ENCODE peak calls at places on chromosomes 2 and 18, in five cellular contexts. One of them, this sample, is unnamed.

GRCh38 chr2:97844311-97844859 is 131.0 kb downstream of the ZAP70 start:
- DNase-seq in HS-5: no peak
- DNase-seq in stimulated activated CD4-positive, alpha-beta T cell treated with anti-CD3 and anti-CD28 coated beads, Interleukin-1b, Interleukin-23, amount 100 ng/mL, for 48 hours: no peak
- DNase-seq in chondrocyte: no peak
- DNase-seq in anterior cingulate cortex: no peak
- DNase-seq in this sample: no peak

GRCh38 chr2:85181093-85181685 is 48.0 kb downstream of the TCF7L1 start:
- DNase-seq in chondrocyte: peak
- DNase-seq in HS-5: no peak
- DNase-seq in anterior cingulate cortex: no peak
- DNase-seq in stimulated activated CD4-positive, alpha-beta T cell treated with anti-CD3 and anti-CD28 coated beads, Interleukin-1b, Interleukin-23, amount 100 ng/mL, for 48 hours: no peak
- DNase-seq in this sample: no peak

GRCh38 chr2:239193925-239194687 is 206.7 kb downstream of the HDAC4 start:
- DNase-seq in chondrocyte: peak
- DNase-seq in HS-5: no peak
- DNase-seq in anterior cingulate cortex: no peak
- DNase-seq in stimulated activated CD4-positive, alpha-beta T cell treated with anti-CD3 and anti-CD28 coated beads, Interleukin-1b, Interleukin-23, amount 100 ng/mL, for 48 hours: no peak
- DNase-seq in this sample: no peak

GRCh38 chr2:33924770-33925169 is 325.7 kb upstream of the FAM98A start:
- DNase-seq in HS-5: no peak
- DNase-seq in stimulated activated CD4-positive, alpha-beta T cell treated with anti-CD3 and anti-CD28 coated beads, Interleukin-1b, Interleukin-23, amount 100 ng/mL, for 48 hours: no peak
- DNase-seq in chondrocyte: no peak
- DNase-seq in anterior cingulate cortex: no peak
- DNase-seq in this sample: no peak

GRCh38 chr18:77622009-77622692 is 372.5 kb downstream of the GALR1 start:
- DNase-seq in anterior cingulate cortex: no peak
- DNase-seq in HS-5: no peak
- DNase-seq in stimulated activated CD4-positive, alpha-beta T cell treated with anti-CD3 and anti-CD28 coated beads, Interleukin-1b, Interleukin-23, amount 100 ng/mL, for 48 hours: peak
- DNase-seq in chondrocyte: no peak
- DNase-seq in this sample: no peak

GRCh38 chr2:7707723-7708122 is 790.5 kb downstream of the RNF144A start:
- DNase-seq in anterior cingulate cortex: no peak
- DNase-seq in HS-5: peak
- DNase-seq in stimulated activated CD4-positive, alpha-beta T cell treated with anti-CD3 and anti-CD28 coated beads, Interleukin-1b, Interleukin-23, amount 100 ng/mL, for 48 hours: no peak
- DNase-seq in chondrocyte: no peak
- DNase-seq in this sample: no peak

GRCh38 chr2:166365239-166365638 is 10.5 kb downstream of the SCN9A start:
- DNase-seq in stimulated activated CD4-positive, alpha-beta T cell treated with anti-CD3 and anti-CD28 coated beads, Interleukin-1b, Interleukin-23, amount 100 ng/mL, for 48 hours: no peak
- DNase-seq in chondrocyte: no peak
- DNase-seq in HS-5: no peak
- DNase-seq in anterior cingulate cortex: no peak
- DNase-seq in this sample: no peak

GRCh38 chr18:48052291-48052840 is 121.9 kb upstream of the SMAD2 start:
- DNase-seq in stimulated activated CD4-positive, alpha-beta T cell treated with anti-CD3 and anti-CD28 coated beads, Interleukin-1b, Interleukin-23, amount 100 ng/mL, for 48 hours: no peak
- DNase-seq in anterior cingulate cortex: no peak
- DNase-seq in HS-5: no peak
- DNase-seq in chondrocyte: no peak
- DNase-seq in this sample: no peak

GRCh38 chr2:114119846-114120348 is 230.0 kb downstream of the ACTR3 start:
- DNase-seq in stimulated activated CD4-positive, alpha-beta T cell treated with anti-CD3 and anti-CD28 coated beads, Interleukin-1b, Interleukin-23, amount 100 ng/mL, for 48 hours: no peak
- DNase-seq in chondrocyte: no peak
- DNase-seq in anterior cingulate cortex: peak
- DNase-seq in HS-5: no peak
- DNase-seq in this sample: no peak

GRCh38 chr2:67626656-67627055 is 229.5 kb downstream of the ETAA1 start:
- DNase-seq in stimulated activated CD4-positive, alpha-beta T cell treated with anti-CD3 and anti-CD28 coated beads, Interleukin-1b, Interleukin-23, amount 100 ng/mL, for 48 hours: no peak
- DNase-seq in chondrocyte: no peak
- DNase-seq in anterior cingulate cortex: no peak
- DNase-seq in HS-5: peak
- DNase-seq in this sample: no peak

GRCh38 chr2:207772081-207772843 is 2.6 kb upstream of the FZD5 start:
- DNase-seq in chondrocyte: no peak
- DNase-seq in stimulated activated CD4-positive, alpha-beta T cell treated with anti-CD3 and anti-CD28 coated beads, Interleukin-1b, Interleukin-23, amount 100 ng/mL, for 48 hours: peak
- DNase-seq in anterior cingulate cortex: no peak
- DNase-seq in HS-5: no peak
- DNase-seq in this sample: no peak

GRCh38 chr18:43543236-43543635 is 265.9 kb upstream of the SYT4 start:
- DNase-seq in chondrocyte: no peak
- DNase-seq in HS-5: no peak
- DNase-seq in anterior cingulate cortex: no peak
- DNase-seq in stimulated activated CD4-positive, alpha-beta T cell treated with anti-CD3 and anti-CD28 coated beads, Interleukin-1b, Interleukin-23, amount 100 ng/mL, for 48 hours: no peak
- DNase-seq in this sample: no peak

GRCh38 chr2:207216454-207216853 is 50.7 kb upstream of the KLF7 start:
- DNase-seq in anterior cingulate cortex: no peak
- DNase-seq in chondrocyte: no peak
- DNase-seq in stimulated activated CD4-positive, alpha-beta T cell treated with anti-CD3 and anti-CD28 coated beads, Interleukin-1b, Interleukin-23, amount 100 ng/mL, for 48 hours: no peak
- DNase-seq in HS-5: no peak
- DNase-seq in this sample: peak

GRCh38 chr18:79191418-79191817 is 122.2 kb downstream of the ATP9B start:
- DNase-seq in stimulated activated CD4-positive, alpha-beta T cell treated with anti-CD3 and anti-CD28 coated beads, Interleukin-1b, Interleukin-23, amount 100 ng/mL, for 48 hours: no peak
- DNase-seq in HS-5: no peak
- DNase-seq in anterior cingulate cortex: no peak
- DNase-seq in chondrocyte: no peak
- DNase-seq in this sample: no peak

GRCh38 chr2:108637304-108637669 is 82.0 kb upstream of the RANBP2 start:
- DNase-seq in chondrocyte: no peak
- DNase-seq in stimulated activated CD4-positive, alpha-beta T cell treated with anti-CD3 and anti-CD28 coated beads, Interleukin-1b, Interleukin-23, amount 100 ng/mL, for 48 hours: no peak
- DNase-seq in anterior cingulate cortex: no peak
- DNase-seq in HS-5: peak
- DNase-seq in this sample: no peak

GRCh38 chr2:191950132-191950885 is 103.4 kb upstream of the CAVIN2 start:
- DNase-seq in chondrocyte: no peak
- DNase-seq in anterior cingulate cortex: no peak
- DNase-seq in stimulated activated CD4-positive, alpha-beta T cell treated with anti-CD3 and anti-CD28 coated beads, Interleukin-1b, Interleukin-23, amount 100 ng/mL, for 48 hours: no peak
- DNase-seq in HS-5: no peak
- DNase-seq in this sample: no peak

GRCh38 chr18:51811883-51812282 is 528.1 kb upstream of the DCC start:
- DNase-seq in chondrocyte: no peak
- DNase-seq in stimulated activated CD4-positive, alpha-beta T cell treated with anti-CD3 and anti-CD28 coated beads, Interleukin-1b, Interleukin-23, amount 100 ng/mL, for 48 hours: no peak
- DNase-seq in anterior cingulate cortex: no peak
- DNase-seq in HS-5: no peak
- DNase-seq in this sample: no peak

GRCh38 chr2:202072737-202073396 is at the start of gene KIAA2012:
- DNase-seq in stimulated activated CD4-positive, alpha-beta T cell treated with anti-CD3 and anti-CD28 coated beads, Interleukin-1b, Interleukin-23, amount 100 ng/mL, for 48 hours: no peak
- DNase-seq in anterior cingulate cortex: no peak
- DNase-seq in chondrocyte: no peak
- DNase-seq in HS-5: no peak
- DNase-seq in this sample: no peak

GRCh38 chr2:50979495-50979894 is 52.4 kb downstream of the NRXN1 start:
- DNase-seq in HS-5: no peak
- DNase-seq in anterior cingulate cortex: no peak
- DNase-seq in stimulated activated CD4-positive, alpha-beta T cell treated with anti-CD3 and anti-CD28 coated beads, Interleukin-1b, Interleukin-23, amount 100 ng/mL, for 48 hours: no peak
- DNase-seq in chondrocyte: no peak
- DNase-seq in this sample: no peak

GRCh38 chr18:74128114-74128513 is 19.5 kb downstream of the FBXO15 start:
- DNase-seq in chondrocyte: no peak
- DNase-seq in anterior cingulate cortex: no peak
- DNase-seq in stimulated activated CD4-positive, alpha-beta T cell treated with anti-CD3 and anti-CD28 coated beads, Interleukin-1b, Interleukin-23, amount 100 ng/mL, for 48 hours: no peak
- DNase-seq in HS-5: no peak
- DNase-seq in this sample: no peak

GRCh38 chr2:62471816-62472215 is 34.2 kb downstream of the TMEM17 start:
- DNase-seq in stimulated activated CD4-positive, alpha-beta T cell treated with anti-CD3 and anti-CD28 coated beads, Interleukin-1b, Interleukin-23, amount 100 ng/mL, for 48 hours: no peak
- DNase-seq in anterior cingulate cortex: no peak
- DNase-seq in HS-5: no peak
- DNase-seq in chondrocyte: no peak
- DNase-seq in this sample: peak

GRCh38 chr2:7023542-7023941 is 106.3 kb downstream of the RNF144A start:
- DNase-seq in anterior cingulate cortex: no peak
- DNase-seq in chondrocyte: no peak
- DNase-seq in stimulated activated CD4-positive, alpha-beta T cell treated with anti-CD3 and anti-CD28 coated beads, Interleukin-1b, Interleukin-23, amount 100 ng/mL, for 48 hours: no peak
- DNase-seq in HS-5: no peak
- DNase-seq in this sample: no peak

GRCh38 chr18:33101316-33101715 is 328.5 kb upstream of the KLHL14 start:
- DNase-seq in anterior cingulate cortex: no peak
- DNase-seq in stimulated activated CD4-positive, alpha-beta T cell treated with anti-CD3 and anti-CD28 coated beads, Interleukin-1b, Interleukin-23, amount 100 ng/mL, for 48 hours: no peak
- DNase-seq in chondrocyte: no peak
- DNase-seq in HS-5: no peak
- DNase-seq in this sample: no peak

GRCh38 chr2:138421971-138422335 is 79.6 kb upstream of the SPOPL start:
- DNase-seq in chondrocyte: no peak
- DNase-seq in anterior cingulate cortex: no peak
- DNase-seq in stimulated activated CD4-positive, alpha-beta T cell treated with anti-CD3 and anti-CD28 coated beads, Interleukin-1b, Interleukin-23, amount 100 ng/mL, for 48 hours: no peak
- DNase-seq in HS-5: peak
- DNase-seq in this sample: peak

GRCh38 chr18:46167971-46168370 is 63.8 kb downstream of the HAUS1 start:
- DNase-seq in HS-5: no peak
- DNase-seq in stimulated activated CD4-positive, alpha-beta T cell treated with anti-CD3 and anti-CD28 coated beads, Interleukin-1b, Interleukin-23, amount 100 ng/mL, for 48 hours: no peak
- DNase-seq in chondrocyte: no peak
- DNase-seq in anterior cingulate cortex: no peak
- DNase-seq in this sample: no peak

GRCh38 chr2:25165992-25166618 is 2.3 kb downstream of the POMC start:
- DNase-seq in anterior cingulate cortex: no peak
- DNase-seq in HS-5: no peak
- DNase-seq in chondrocyte: no peak
- DNase-seq in stimulated activated CD4-positive, alpha-beta T cell treated with anti-CD3 and anti-CD28 coated beads, Interleukin-1b, Interleukin-23, amount 100 ng/mL, for 48 hours: peak
- DNase-seq in this sample: no peak

GRCh38 chr2:238284802-238285515 is 3.5 kb downstream of the PER2 start:
- DNase-seq in chondrocyte: no peak
- DNase-seq in anterior cingulate cortex: no peak
- DNase-seq in HS-5: no peak
- DNase-seq in stimulated activated CD4-positive, alpha-beta T cell treated with anti-CD3 and anti-CD28 coated beads, Interleukin-1b, Interleukin-23, amount 100 ng/mL, for 48 hours: no peak
- DNase-seq in this sample: no peak

GRCh38 chr2:160397530-160397865 is 96.1 kb downstream of the RBMS1 start:
- DNase-seq in stimulated activated CD4-positive, alpha-beta T cell treated with anti-CD3 and anti-CD28 coated beads, Interleukin-1b, Interleukin-23, amount 100 ng/mL, for 48 hours: no peak
- DNase-seq in anterior cingulate cortex: no peak
- DNase-seq in HS-5: no peak
- DNase-seq in chondrocyte: no peak
- DNase-seq in this sample: no peak

GRCh38 chr2:166137331-166137730 is 9.5 kb upstream of the SCN1A start:
- DNase-seq in chondrocyte: no peak
- DNase-seq in stimulated activated CD4-positive, alpha-beta T cell treated with anti-CD3 and anti-CD28 coated beads, Interleukin-1b, Interleukin-23, amount 100 ng/mL, for 48 hours: no peak
- DNase-seq in HS-5: no peak
- DNase-seq in anterior cingulate cortex: no peak
- DNase-seq in this sample: no peak

GRCh38 chr2:106160786-106161261 is 33.3 kb downstream of the UXS1 start:
- DNase-seq in anterior cingulate cortex: no peak
- DNase-seq in chondrocyte: no peak
- DNase-seq in stimulated activated CD4-positive, alpha-beta T cell treated with anti-CD3 and anti-CD28 coated beads, Interleukin-1b, Interleukin-23, amount 100 ng/mL, for 48 hours: peak
- DNase-seq in HS-5: no peak
- DNase-seq in this sample: no peak

GRCh38 chr2:234292205-234292954 is 204.5 kb downstream of the ARL4C start:
- DNase-seq in chondrocyte: no peak
- DNase-seq in HS-5: no peak
- DNase-seq in anterior cingulate cortex: no peak
- DNase-seq in stimulated activated CD4-positive, alpha-beta T cell treated with anti-CD3 and anti-CD28 coated beads, Interleukin-1b, Interleukin-23, amount 100 ng/mL, for 48 hours: peak
- DNase-seq in this sample: no peak

GRCh38 chr2:186068154-186068826 is 329.7 kb downstream of the FSIP2 start:
- DNase-seq in anterior cingulate cortex: no peak
- DNase-seq in chondrocyte: no peak
- DNase-seq in HS-5: no peak
- DNase-seq in stimulated activated CD4-positive, alpha-beta T cell treated with anti-CD3 and anti-CD28 coated beads, Interleukin-1b, Interleukin-23, amount 100 ng/mL, for 48 hours: no peak
- DNase-seq in this sample: no peak

GRCh38 chr18:27546991-27547390 is 361.9 kb upstream of the CHST9 start:
- DNase-seq in anterior cingulate cortex: no peak
- DNase-seq in chondrocyte: no peak
- DNase-seq in HS-5: no peak
- DNase-seq in stimulated activated CD4-positive, alpha-beta T cell treated with anti-CD3 and anti-CD28 coated beads, Interleukin-1b, Interleukin-23, amount 100 ng/mL, for 48 hours: no peak
- DNase-seq in this sample: no peak

GRCh38 chr2:72630767-72631166 is 195.1 kb downstream of the EXOC6B start:
- DNase-seq in HS-5: no peak
- DNase-seq in chondrocyte: no peak
- DNase-seq in stimulated activated CD4-positive, alpha-beta T cell treated with anti-CD3 and anti-CD28 coated beads, Interleukin-1b, Interleukin-23, amount 100 ng/mL, for 48 hours: no peak
- DNase-seq in anterior cingulate cortex: no peak
- DNase-seq in this sample: no peak

GRCh38 chr18:57942090-57942489 is 101.9 kb upstream of the NEDD4L start:
- DNase-seq in stimulated activated CD4-positive, alpha-beta T cell treated with anti-CD3 and anti-CD28 coated beads, Interleukin-1b, Interleukin-23, amount 100 ng/mL, for 48 hours: no peak
- DNase-seq in anterior cingulate cortex: no peak
- DNase-seq in HS-5: no peak
- DNase-seq in chondrocyte: no peak
- DNase-seq in this sample: no peak

GRCh38 chr18:75456277-75456676 is 28.8 kb upstream of the SMIM21 start:
- DNase-seq in stimulated activated CD4-positive, alpha-beta T cell treated with anti-CD3 and anti-CD28 coated beads, Interleukin-1b, Interleukin-23, amount 100 ng/mL, for 48 hours: peak
- DNase-seq in chondrocyte: no peak
- DNase-seq in anterior cingulate cortex: no peak
- DNase-seq in HS-5: no peak
- DNase-seq in this sample: no peak

GRCh38 chr2:70676301-70677035 is 91.5 kb downstream of the ADD2 start:
- DNase-seq in stimulated activated CD4-positive, alpha-beta T cell treated with anti-CD3 and anti-CD28 coated beads, Interleukin-1b, Interleukin-23, amount 100 ng/mL, for 48 hours: no peak
- DNase-seq in HS-5: no peak
- DNase-seq in anterior cingulate cortex: no peak
- DNase-seq in chondrocyte: no peak
- DNase-seq in this sample: no peak

GRCh38 chr18:11820697-11821096 is 30.5 kb upstream of the CHMP1B start:
- DNase-seq in HS-5: no peak
- DNase-seq in anterior cingulate cortex: no peak
- DNase-seq in chondrocyte: no peak
- DNase-seq in stimulated activated CD4-positive, alpha-beta T cell treated with anti-CD3 and anti-CD28 coated beads, Interleukin-1b, Interleukin-23, amount 100 ng/mL, for 48 hours: no peak
- DNase-seq in this sample: no peak

This sample was measured in NCI-H446.